ENCODE peak calls at places on chromosomes 3 and 15, in five cellular contexts. Y, H, K, F and C are unnamed samples.

GRCh38 chr15:33016405-33017024 is 178.0 kb downstream of the FMN1 start:
- DNase-seq in F (no peak), K (no peak), H (no peak), Y (no peak), C (no peak)

GRCh38 chr3:40281995-40282394 is 27.5 kb upstream of the EIF1B start:
- DNase-seq in Y (no peak), F (no peak), K (no peak), H (no peak), C (no peak)

GRCh38 chr3:142931222-142931621 is 32.3 kb downstream of the PAQR9 start:
- DNase-seq in F (peak), Y (no peak), H (peak), K (no peak), C (peak)

GRCh38 chr3:187105700-187106099 is 33.6 kb downstream of the RPL39L start:
- DNase-seq in F (no peak), K (no peak), Y (no peak), H (no peak), C (no peak)

GRCh38 chr3:141331370-141332318 is 36.7 kb upstream of the ZBTB38 start:
- DNase-seq in K (peak), Y (no peak), F (peak), H (no peak), C (peak)

GRCh38 chr3:127770671-127771370 is 51.5 kb downstream of the MGLL start:
- DNase-seq in H (no peak), Y (no peak), K (no peak), F (no peak), C (no peak)

GRCh38 chr15:73754461-73754860 is 1.3 kb upstream of the INSYN1 start:
- DNase-seq in Y (no peak), H (no peak), K (no peak), F (no peak), C (no peak)

GRCh38 chr3:138975366-138975765 is 28.3 kb downstream of the FOXL2NB start:
- DNase-seq in Y (no peak), F (no peak), H (no peak), K (no peak), C (no peak)

GRCh38 chr15:34217587-34218225 is 7.1 kb upstream of the EMC4 start:
- DNase-seq in K (no peak), Y (no peak), H (no peak), F (no peak), C (no peak)

GRCh38 chr3:137845666-137846065 is 81.6 kb downstream of the SOX14 start:
- DNase-seq in F (no peak), Y (no peak), H (no peak), K (no peak), C (no peak)

GRCh38 chr3:119524931-119525662 is 26.8 kb downstream of the TIMMDC1 start:
- DNase-seq in Y (peak), F (no peak), K (no peak), H (no peak), C (no peak)

GRCh38 chr3:136925425-136926190 is 32.2 kb upstream of the IL20RB start:
- DNase-seq in F (no peak), Y (no peak), H (no peak), K (no peak), C (no peak)

GRCh38 chr3:186442162-186442561 is 80.1 kb upstream of the DGKG start:
- DNase-seq in F (no peak), K (no peak), H (no peak), Y (no peak), C (no peak)

GRCh38 chr15:64630403-64631107 is 144.8 kb downstream of the RBPMS2 start:
- DNase-seq in K (no peak), H (no peak), Y (no peak), F (no peak), C (no peak)

GRCh38 chr15:91100561-91101355 is 701 bp downstream of the SV2B start:
- DNase-seq in Y (no peak), H (no peak), K (no peak), F (no peak), C (no peak)

GRCh38 chr15:86620636-86621349 is 541.1 kb downstream of the AGBL1 start:
- DNase-seq in F (peak), K (no peak), Y (no peak), H (no peak), C (no peak)

GRCh38 chr3:12447075-12447474 is 37.2 kb upstream of the TSEN2 start:
- DNase-seq in Y (no peak), H (no peak), F (no peak), K (no peak), C (no peak)

GRCh38 chr15:43493687-43494472 is 924 bp upstream of the TP53BP1 start:
- DNase-seq in H (no peak), K (no peak), Y (no peak), F (no peak), C (no peak)

GRCh38 chr15:73905224-73905827 is 20.9 kb upstream of the LOXL1 start:
- DNase-seq in F (no peak), K (no peak), Y (no peak), H (no peak), C (no peak)

GRCh38 chr3:8538904-8539303 is 37.3 kb downstream of the LMCD1 start:
- DNase-seq in F (peak), H (no peak), Y (no peak), K (no peak), C (no peak)

GRCh38 chr3:46715507-46716175 is 2.0 kb downstream of the PRSS50 start:
- DNase-seq in F (no peak), K (no peak), H (no peak), Y (no peak), C (no peak)

GRCh38 chr3:25820372-25820771 is 30.5 kb downstream of the OXSM start:
- DNase-seq in K (no peak), F (no peak), H (peak), Y (peak), C (no peak)

GRCh38 chr3:103089758-103090157 is 654.9 kb downstream of the ZPLD1 start:
- DNase-seq in K (no peak), F (no peak), Y (no peak), H (no peak), C (no peak)

GRCh38 chr3:103083848-103084631 is 649.2 kb downstream of the ZPLD1 start:
- DNase-seq in Y (no peak), F (no peak), H (no peak), K (no peak), C (no peak)

GRCh38 chr3:103082501-103082900 is 647.7 kb downstream of the ZPLD1 start:
- DNase-seq in Y (no peak), F (no peak), K (no peak), H (no peak), C (no peak)

GRCh38 chr3:103085465-103085864 is 650.6 kb downstream of the ZPLD1 start:
- DNase-seq in H (no peak), Y (no peak), K (peak), F (peak), C (no peak)
- TF ChIP-seq SUZ12 in H (no peak), Y (no peak), K (no peak), F (no peak), C (no peak)

GRCh38 chr3:149586871-149587270 is 71.0 kb downstream of the WWTR1 start:
- DNase-seq in H (no peak), F (no peak), Y (no peak), K (no peak), C (no peak)
- TF ChIP-seq SUZ12 in H (no peak), F (no peak), Y (no peak), K (no peak), C (no peak)

DNA sequence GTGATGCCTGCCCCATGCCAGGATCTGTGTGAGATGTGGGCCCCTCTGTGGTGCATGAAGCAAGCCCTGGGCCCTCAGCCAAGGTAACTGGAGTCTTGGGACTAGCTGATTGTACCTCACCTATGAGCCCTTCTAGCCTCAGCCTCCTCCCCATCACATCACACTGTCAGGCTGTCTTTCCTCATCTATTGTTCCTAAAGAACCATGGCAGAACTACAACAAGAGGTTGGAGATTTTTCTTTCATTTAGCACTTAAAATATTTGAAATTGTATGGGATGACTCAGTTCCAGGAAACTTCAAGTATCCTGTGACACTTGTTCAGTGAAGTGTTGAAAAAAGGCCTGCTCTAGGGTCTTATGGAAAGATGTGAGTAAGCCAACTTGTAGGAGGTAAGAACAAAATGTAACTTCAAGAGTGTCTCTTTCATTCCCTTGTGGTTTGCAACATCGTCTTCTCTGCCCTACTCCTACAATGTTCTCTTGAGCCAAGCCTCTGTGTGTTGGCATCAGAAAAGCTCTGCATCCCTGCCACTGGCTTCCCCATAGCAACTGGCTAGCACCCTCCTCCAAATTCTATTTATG is 58.7 kb upstream of the TIPARP start:
- DNase-seq in H (no peak), K (no peak), Y (no peak), F (no peak), C (no peak)
- TF ChIP-seq SUZ12 in H (no peak), K (no peak), Y (no peak), F (no peak), C (no peak)

GRCh38 chr15:68431037-68431791 is 749 bp downstream of the ITGA11 start:
- DNase-seq in F (no peak), K (no peak), H (no peak), Y (no peak), C (no peak)
- TF ChIP-seq SUZ12 in F (no peak), K (no peak), H (no peak), Y (peak), C (no peak)

DNA sequence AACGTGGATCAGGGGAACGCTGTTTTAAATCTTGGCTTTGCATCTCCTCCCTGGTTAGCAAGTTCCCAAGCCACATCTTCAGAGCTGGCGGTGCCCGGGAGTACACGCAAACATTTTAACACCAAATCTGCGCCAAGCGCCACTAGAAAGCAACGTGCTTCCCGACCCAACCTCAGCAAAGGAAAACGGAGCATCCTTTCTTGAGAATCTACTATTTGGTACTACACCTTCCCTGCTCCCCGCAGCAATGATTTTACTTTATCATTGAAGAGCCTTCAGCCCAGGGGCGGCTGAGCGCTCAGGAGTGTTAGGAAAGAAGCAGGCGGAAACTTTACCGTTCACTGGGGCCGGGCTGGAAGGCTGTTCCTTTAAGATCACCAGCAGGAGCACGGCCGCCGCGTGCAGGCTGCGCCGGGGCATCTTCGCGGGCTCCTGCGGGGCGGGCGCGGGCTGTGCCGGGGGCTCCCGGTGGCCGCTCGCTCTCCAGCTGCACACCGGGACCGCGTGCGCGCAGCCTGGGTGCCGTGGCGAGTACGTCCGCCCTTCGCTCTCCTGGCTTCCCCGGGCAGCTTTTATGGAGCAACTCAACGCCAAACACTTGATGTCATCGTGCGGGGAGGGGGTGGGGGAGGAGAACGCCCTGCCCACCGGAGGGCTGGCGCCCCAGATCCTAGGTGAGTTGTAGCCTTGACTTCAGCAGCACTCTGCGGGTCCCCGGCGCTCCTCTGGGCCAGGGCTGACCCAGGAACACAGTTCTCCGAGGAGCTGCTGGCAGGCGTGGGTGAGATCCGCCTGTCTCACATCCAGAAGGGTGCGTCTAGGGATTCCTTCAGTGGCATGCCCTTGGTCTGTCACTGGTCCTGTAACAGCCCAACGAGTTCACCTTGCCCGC is at the start of gene CA12:
- DNase-seq in K (no peak), Y (peak), F (peak), H (no peak), C (peak)
- TF ChIP-seq SUZ12 in K (no peak), Y (peak), F (no peak), H (no peak), C (no peak)

DNA sequence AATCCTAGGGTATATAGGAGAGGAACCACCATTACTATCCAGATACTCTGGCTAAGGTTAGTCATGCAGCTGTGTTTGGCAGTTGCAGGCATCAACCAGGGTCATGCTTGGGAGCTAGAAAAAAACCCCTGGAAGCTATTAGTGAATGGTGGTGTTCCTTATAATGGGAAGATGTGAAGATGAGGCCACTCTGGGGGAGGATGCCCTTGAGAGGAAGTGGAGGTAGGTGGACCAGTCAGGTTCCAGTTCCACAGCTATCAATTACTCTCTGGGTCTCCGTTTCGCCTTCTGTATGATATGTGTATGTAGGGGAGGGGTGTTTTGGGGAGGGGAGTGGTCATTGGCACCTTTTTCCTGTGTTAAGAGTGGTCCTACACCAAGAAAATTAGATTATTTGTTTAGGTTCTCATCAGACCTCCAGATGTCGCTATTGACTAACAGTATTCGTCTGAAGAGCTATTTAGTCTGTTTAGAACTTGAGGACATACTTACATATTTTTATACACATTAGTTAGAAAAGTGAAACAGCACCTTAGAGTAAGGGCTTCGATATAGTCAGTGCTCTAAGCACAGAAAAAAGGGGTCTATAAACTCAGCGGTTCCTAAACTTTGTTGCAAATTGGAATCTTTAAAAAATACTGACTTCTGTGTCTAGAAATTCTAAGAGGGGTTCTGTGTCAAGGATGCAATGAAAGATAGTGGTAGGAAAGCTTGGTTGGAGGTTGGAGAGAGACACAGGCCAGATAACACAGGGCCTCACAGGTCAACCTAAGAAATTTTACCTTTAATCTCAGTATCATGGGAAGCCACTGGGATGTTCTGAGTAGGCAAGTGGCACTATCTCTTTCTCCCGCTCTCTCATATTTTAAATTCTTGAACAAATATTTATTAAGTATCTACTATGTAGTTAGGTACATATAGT is 9.1 kb upstream of the HPS3 start:
- DNase-seq in H (peak), Y (no peak), F (peak), K (peak), C (peak)
- TF ChIP-seq SUZ12 in H (no peak), Y (no peak), F (no peak), K (no peak), C (no peak)

DNA sequence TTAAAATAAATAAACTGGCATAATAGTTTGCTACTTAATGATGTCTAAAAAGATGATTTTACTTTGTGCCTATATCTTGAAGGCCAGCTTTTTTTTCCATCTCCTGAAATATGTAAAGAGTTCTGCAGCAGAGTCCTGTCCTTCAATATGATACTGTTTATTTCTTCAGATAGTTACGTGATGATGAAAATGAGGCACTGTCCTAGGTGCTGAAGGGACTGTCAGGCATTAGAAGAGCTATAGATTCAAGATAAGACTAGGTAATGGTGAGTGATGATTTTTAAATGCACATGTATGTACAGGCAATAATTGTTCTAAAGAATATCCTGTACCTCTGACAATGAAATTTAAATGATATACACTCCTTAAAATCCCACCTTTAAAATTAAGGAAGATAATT is 326.9 kb upstream of the DNAJC19 start:
- DNase-seq in F (no peak), Y (no peak), K (no peak), H (no peak), C (no peak)
- TF ChIP-seq SUZ12 in F (no peak), Y (no peak), K (no peak), H (no peak), C (no peak)